ENCODE peak calls at places on chromosome 6, in seven cellular contexts. H is AG10803; O is T-helper 2 cell; L is PC-9; Y is hypothalamus; C is effector CD8-positive, alpha-beta T cell; Z is brain microvascular endothelial cell. J is an unnamed sample.
A peak's percentile ranks its signal among the peaks of the same experiment; 100 is the strongest.

GRCh38 chr6:6796818-6797217 is 208.3 kb downstream of the LY86 start:
- DNase-seq in H (no peak), O (no peak), L (no peak), Y (no peak), C (no peak), Z (no peak), J (no peak)

GRCh38 chr6:153449279-153449678 is 318.2 kb upstream of the RGS17 start:
- DNase-seq in H (no peak), O (no peak), L (no peak), Y (no peak), C (no peak), Z (no peak), J (no peak)

GRCh38 chr6:70849348-70850069 is 107.4 kb downstream of the B3GAT2 start:
- DNase-seq in H (peak; percentile 25), O (no peak), L (no peak), Y (no peak), C (no peak), Z (no peak), J (peak; percentile 63)

GRCh38 chr6:18022398-18023231 is 35.2 kb upstream of the KIF13A start:
- DNase-seq in H (peak; percentile 79), O (no peak), L (peak; percentile 51), Y (no peak), C (no peak), Z (peak; percentile 58), J (peak; percentile 62)

GRCh38 chr6:148954934-148955915 is 208.4 kb downstream of the UST start:
- DNase-seq in H (no peak), O (no peak), L (no peak), Y (no peak), C (no peak), Z (no peak), J (no peak)

GRCh38 chr6:80165143-80165542 is 58.7 kb downstream of the BCKDHB start:
- DNase-seq in H (peak; percentile 46), O (no peak), L (no peak), Y (no peak), C (no peak), Z (no peak), J (no peak)

GRCh38 chr6:33885121-33886057 is 81.6 kb upstream of the MLN start:
- DNase-seq in H (peak; percentile 61), O (no peak), L (peak; percentile 8), Y (no peak), C (no peak), Z (peak; percentile 20), J (peak; percentile 23)

GRCh38 chr6:157760589-157761330 is 62.3 kb upstream of the SNX9 start:
- DNase-seq in H (peak; percentile 89), O (no peak), L (peak; percentile 22), Y (no peak), C (no peak), Z (peak; percentile 80), J (peak; percentile 79)

GRCh38 chr6:105179244-105180065 is at the start of gene POPDC3:
- DNase-seq in H (peak; percentile 61), O (no peak), L (peak; percentile 64), Y (no peak), C (no peak), Z (peak; percentile 31), J (peak; percentile 67)

GRCh38 chr6:30103630-30104179 is 9.2 kb downstream of the TRIM31 start:
- DNase-seq in H (no peak), O (no peak), L (no peak), Y (no peak), C (no peak), Z (no peak), J (no peak)

GRCh38 chr6:140833396-140833795 is 1299.3 kb upstream of the GJE1 start:
- DNase-seq in H (no peak), O (no peak), L (no peak), Y (no peak), C (no peak), Z (no peak), J (no peak)

GRCh38 chr6:93300661-93301060 is 118.7 kb downstream of the EPHA7 start:
- DNase-seq in H (no peak), O (no peak), L (no peak), Y (no peak), C (no peak), Z (no peak), J (no peak)

GRCh38 chr6:35091353-35092083 is 49.6 kb downstream of the TCP11 start:
- DNase-seq in H (peak; percentile 58), O (no peak), L (no peak), Y (no peak), C (no peak), Z (no peak), J (no peak)

GRCh38 chr6:116779569-116780164 is 14.1 kb upstream of the FAM162B start:
- DNase-seq in H (peak; percentile 36), O (no peak), L (no peak), Y (no peak), C (no peak), Z (no peak), J (peak; percentile 78)

GRCh38 chr6:15534970-15535369 is 127.9 kb downstream of the DTNBP1 start:
- DNase-seq in H (no peak), O (no peak), L (no peak), Y (no peak), C (no peak), Z (no peak), J (no peak)

GRCh38 chr6:129104131-129104530 is 221.2 kb downstream of the LAMA2 start:
- DNase-seq in H (peak; percentile 87), O (no peak), L (no peak), Y (no peak), C (no peak), Z (no peak), J (peak; percentile 69)